ENCODE peak calls at places on chromosome 22, in four cellular contexts. D is fibroblast of mammary gland, Q is NCI-H2107, U is substantia nigra. V is an unnamed sample.

GRCh38 chr22:29475550-29475949 is 4.5 kb upstream of the NEFH start:
- DNase-seq in D (no peak), Q (peak), U (no peak), V (no peak)

GRCh38 chr22:49582671-49583070 is 245.0 kb downstream of the BRD1 start:
- DNase-seq in D (no peak), Q (no peak), U (no peak), V (no peak)

GRCh38 chr22:45718391-45718790 is 46.8 kb downstream of the ATXN10 start:
- DNase-seq in D (no peak), Q (no peak), U (no peak), V (no peak)

GRCh38 chr22:38881464-38881871 is 9.5 kb upstream of the CBX6 start:
- DNase-seq in D (peak), Q (no peak), U (no peak), V (no peak)

GRCh38 chr22:42716221-42716620 is 4.4 kb downstream of the A4GALT start:
- DNase-seq in D (no peak), Q (no peak), U (no peak), V (no peak)

GRCh38 chr22:22952531-22953295 is 65.1 kb downstream of the IGLL5 start:
- DNase-seq in D (no peak), Q (no peak), U (no peak), V (no peak)

GRCh38 chr22:40051322-40051721 is 56.6 kb downstream of the FAM83F start:
- DNase-seq in D (no peak), Q (no peak), U (no peak), V (no peak)

GRCh38 chr22:25083414-25084166 is 116.1 kb upstream of the CRYBB3 start:
- DNase-seq in D (no peak), Q (no peak), U (peak), V (no peak)

GRCh38 chr22:45968003-45968650 is 8.8 kb downstream of the WNT7B start:
- DNase-seq in D (peak), Q (no peak), U (no peak), V (no peak)

GRCh38 chr22:18104566-18104965 is 6.0 kb upstream of the TUBA8 start:
- DNase-seq in D (peak), Q (no peak), U (no peak), V (no peak)

GRCh38 chr22:46941958-46942815 is 179.7 kb downstream of the TBC1D22A start:
- DNase-seq in D (peak), Q (no peak), U (no peak), V (no peak)

GRCh38 chr22:30486661-30487115 is 14.9 kb upstream of the SEC14L3 start:
- DNase-seq in D (no peak), Q (no peak), U (no peak), V (no peak)

GRCh38 chr22:38952382-38952993 is 4.9 kb upstream of the APOBEC3A start:
- DNase-seq in D (no peak), Q (no peak), U (no peak), V (no peak)

GRCh38 chr22:17717708-17718107 is 56.6 kb downstream of the BID start:
- DNase-seq in D (peak), Q (no peak), U (no peak), V (no peak)

GRCh38 chr22:49062155-49063039 is 765.3 kb downstream of the BRD1 start:
- DNase-seq in D (no peak), Q (peak), U (no peak), V (no peak)

GRCh38 chr22:44531487-44531886 is 33.5 kb upstream of the RTL6 start:
- DNase-seq in D (no peak), Q (no peak), U (no peak), V (no peak)

GRCh38 chr22:45572444-45572843 is 69.8 kb downstream of the FBLN1 start:
- DNase-seq in D (peak), Q (no peak), U (no peak), V (no peak)

GRCh38 chr22:19566599-19567382 is 42.6 kb upstream of the CLDN5 start:
- DNase-seq in D (no peak), Q (no peak), U (no peak), V (no peak)

GRCh38 chr22:41555325-41555724 is 5.5 kb upstream of the CSDC2 start:
- DNase-seq in D (no peak), Q (no peak), U (no peak), V (no peak)

GRCh38 chr22:33883961-33884808 is 36.1 kb downstream of the LARGE1 start:
- DNase-seq in D (no peak), Q (no peak), U (no peak), V (no peak)

GRCh38 chr22:19287889-19288288 is 3.6 kb downstream of the CLTCL1 start:
- DNase-seq in D (peak), Q (no peak), U (no peak), V (no peak)

GRCh38 chr22:48567213-48567975 is 1260.3 kb downstream of the BRD1 start:
- DNase-seq in D (no peak), Q (no peak), U (no peak), V (no peak)

GRCh38 chr22:24965822-24966626 is 13.5 kb downstream of the KIAA1671 start:
- DNase-seq in D (no peak), Q (no peak), U (no peak), V (no peak)

GRCh38 chr22:21020802-21021429 is 6.0 kb downstream of the P2RX6 start:
- DNase-seq in D (no peak), Q (no peak), U (no peak), V (no peak)

GRCh38 chr22:31199187-31199586 is 12.9 kb upstream of the LIMK2 start:
- DNase-seq in D (no peak), Q (no peak), U (no peak), V (no peak)

GRCh38 chr22:25629613-25630012 is 65.1 kb downstream of the GRK3 start:
- DNase-seq in D (no peak), Q (no peak), U (no peak), V (no peak)

GRCh38 chr22:17314472-17314871 is 54.8 kb upstream of the CECR2 start:
- DNase-seq in D (no peak), Q (no peak), U (no peak), V (no peak)

GRCh38 chr22:22811016-22812009 is 76.3 kb upstream of the IGLL5 start:
- DNase-seq in D (no peak), Q (no peak), U (no peak), V (no peak)

GRCh38 chr22:30609260-30610185 is 2.5 kb downstream of the TCN2 start:
- DNase-seq in D (peak), Q (no peak), U (no peak), V (no peak)

GRCh38 chr22:49663823-49664222 is 163.8 kb downstream of the BRD1 start:
- DNase-seq in D (no peak), Q (no peak), U (no peak), V (no peak)

GRCh38 chr22:31155425-31155824 is 4.6 kb upstream of the RNF185 start:
- DNase-seq in D (peak), Q (no peak), U (no peak), V (no peak)

GRCh38 chr22:30196867-30197336 is 49.7 kb downstream of the LIF start:
- DNase-seq in D (no peak), Q (no peak), U (no peak), V (no peak)

GRCh38 chr22:44818727-44819126 is 66.4 kb downstream of the ARHGAP8 start:
- DNase-seq in D (no peak), Q (no peak), U (no peak), V (no peak)